ENCODE peak calls at places on chromosome 13, in eight cellular contexts. U, Y, K, G, Z, S, V and J are unnamed samples.

GRCh38 chr13:84279166-84279565 is 396.9 kb upstream of the SLITRK1 start:
- DNase-seq in K (no peak), V (no peak), G (no peak), U (no peak), Z (no peak), Y (no peak), S (no peak), J (no peak)

GRCh38 chr13:46475586-46475991 is 77.4 kb upstream of the LRCH1 start:
- DNase-seq in U (no peak), Z (no peak), V (no peak), S (no peak), K (no peak), G (no peak), Y (no peak), J (no peak)

GRCh38 chr13:43816401-43816889 is 29.7 kb upstream of the ENOX1 start:
- DNase-seq in U (no peak), Y (no peak), G (no peak), S (no peak), K (no peak), Z (no peak), V (no peak), J (no peak)

GRCh38 chr13:46329624-46330023 is 57.4 kb downstream of the RUBCNL start:
- DNase-seq in Y (no peak), U (no peak), G (no peak), Z (no peak), S (no peak), K (no peak), V (no peak), J (no peak)

GRCh38 chr13:42412812-42413795 is 141.2 kb downstream of the AKAP11 start:
- DNase-seq in Y (no peak), U (no peak), G (no peak), K (no peak), S (no peak), V (no peak), Z (no peak), J (peak)

GRCh38 chr13:103965506-103966243 is 899.5 kb upstream of the SLC10A2 start:
- DNase-seq in S (no peak), K (no peak), V (no peak), G (peak), U (no peak), Y (no peak), Z (no peak), J (no peak)

GRCh38 chr13:33004454-33004853 is 11.8 kb upstream of the KL start:
- DNase-seq in K (no peak), S (peak), Z (no peak), G (no peak), V (no peak), Y (no peak), U (no peak), J (peak)

GRCh38 chr13:62357887-62358645 is 942.4 kb upstream of the PCDH20 start:
- DNase-seq in U (peak), S (no peak), Y (no peak), G (no peak), Z (no peak), V (peak), K (no peak), J (no peak)

GRCh38 chr13:32695602-32696250 is 109.5 kb downstream of the PDS5B start:
- DNase-seq in S (no peak), U (no peak), G (no peak), Y (no peak), K (no peak), V (no peak), Z (no peak), J (no peak)

GRCh38 chr13:74290324-74290773 is 156.1 kb upstream of the KLF12 start:
- DNase-seq in U (no peak), S (peak), V (peak), Y (peak), Z (peak), G (peak), K (no peak), J (peak)

GRCh38 chr13:45352031-45352430 is 11.0 kb upstream of the TPT1 start:
- DNase-seq in V (no peak), G (no peak), S (no peak), Z (no peak), K (no peak), Y (no peak), U (no peak), J (no peak)

GRCh38 chr13:20528451-20528850 is 2.8 kb upstream of the CRYL1 start:
- DNase-seq in Y (no peak), S (no peak), U (no peak), V (no peak), K (no peak), G (no peak), Z (no peak), J (no peak)

GRCh38 chr13:33487575-33488243 is 202.2 kb upstream of the STARD13 start:
- DNase-seq in U (no peak), Y (no peak), K (no peak), Z (no peak), G (peak), S (no peak), V (peak), J (peak)

DNA sequence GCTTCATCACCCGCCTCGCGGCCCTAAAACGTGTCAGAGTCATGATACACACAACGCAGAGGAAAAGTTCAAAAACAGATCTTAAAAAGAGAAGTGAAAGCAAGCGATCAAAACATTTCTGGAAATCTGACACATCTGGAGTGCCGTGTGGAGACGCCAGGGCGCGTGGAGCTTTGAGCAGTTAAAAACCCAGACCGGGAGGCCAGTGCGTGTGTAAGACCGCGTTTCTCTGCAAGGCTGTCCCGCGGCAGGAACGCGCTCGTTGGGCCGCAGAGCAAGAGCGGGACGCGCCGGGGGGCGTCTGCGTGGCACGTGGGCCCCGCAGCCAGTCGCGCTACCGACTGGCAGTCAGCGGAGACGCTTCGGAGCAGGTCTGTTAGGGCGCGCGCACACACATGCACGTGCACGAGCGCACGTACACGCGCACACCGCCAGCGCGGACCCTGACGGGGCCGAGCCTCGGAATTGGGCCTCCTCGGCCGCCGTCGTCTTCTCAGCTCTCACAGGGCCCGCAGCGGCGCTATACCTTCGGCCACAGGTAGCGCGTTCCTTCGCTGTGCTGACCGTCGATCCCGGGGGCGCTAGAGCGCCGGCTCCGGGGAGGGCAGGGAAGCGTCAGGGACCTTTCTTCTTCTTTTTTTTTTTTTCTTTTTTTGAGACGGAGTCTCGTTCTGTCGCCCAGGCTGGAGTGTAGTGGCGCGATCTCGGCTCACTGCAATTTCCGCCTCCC is 35.8 kb downstream of the RNF6 start:
- DNase-seq in Z (peak), Y (peak), V (peak), G (peak), K (peak), U (peak), S (peak), J (peak)
- TF ChIP-seq POLR2A in Z (peak), Y (peak), V (no peak), G (no peak), K (no peak), U (peak), S (peak), J (no peak)

DNA sequence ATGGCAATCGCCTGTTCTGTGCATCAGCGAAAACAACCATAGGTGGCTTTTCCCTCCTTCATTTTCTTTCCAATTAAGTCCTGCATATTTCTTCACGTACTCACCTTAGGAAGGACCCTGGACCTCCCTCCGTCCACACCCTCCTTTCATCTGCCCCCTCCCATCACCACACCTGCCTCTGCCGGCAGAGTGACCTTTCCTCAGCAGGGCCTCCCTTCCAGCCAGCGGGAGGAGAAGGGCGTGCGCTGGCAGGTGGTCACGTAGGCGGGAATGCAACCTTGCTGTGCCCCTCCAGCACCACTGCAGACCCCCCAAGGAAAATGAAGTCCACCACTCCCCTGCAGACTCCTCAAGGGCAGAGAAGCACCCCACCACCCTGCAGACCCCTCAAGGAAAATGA is 61.1 kb downstream of the GSX1 start:
- DNase-seq in U (no peak), V (no peak), G (no peak), Y (no peak), S (no peak), K (no peak), Z (no peak), J (no peak)
- H3K4me3 ChIP-seq in U (no peak), V (no peak), G (no peak), Y (no peak), S (no peak), K (no peak), Z (no peak), J (no peak)

GRCh38 chr13:98174995-98175394 is 2.1 kb downstream of the RNF113B start:
- DNase-seq in Y (no peak), U (no peak), S (no peak), Z (no peak), G (no peak), V (no peak), K (no peak), J (no peak)

GRCh38 chr13:98172570-98173405 is 4.3 kb downstream of the RNF113B start:
- DNase-seq in S (no peak), V (no peak), G (no peak), K (no peak), U (no peak), Y (no peak), Z (peak), J (no peak)

GRCh38 chr13:98171806-98172569 is 5.1 kb downstream of the RNF113B start:
- DNase-seq in Y (no peak), Z (no peak), U (no peak), K (no peak), S (peak), V (no peak), G (no peak), J (peak)

GRCh38 chr13:98174321-98174720 is 2.7 kb downstream of the RNF113B start:
- DNase-seq in K (no peak), Y (no peak), S (no peak), Z (no peak), G (no peak), U (no peak), V (no peak), J (no peak)

GRCh38 chr13:98173431-98173921 is 3.6 kb downstream of the RNF113B start:
- DNase-seq in V (no peak), S (peak), U (no peak), K (no peak), Z (peak), Y (peak), G (no peak), J (no peak)
- TF ChIP-seq POLR2A in V (no peak), S (no peak), U (no peak), K (no peak), Z (no peak), Y (no peak), G (no peak), J (no peak)

GRCh38 chr13:99506632-99507031 is 5.4 kb downstream of the TM9SF2 start:
- DNase-seq in V (peak), S (no peak), U (no peak), G (no peak), K (no peak), Z (no peak), Y (no peak), J (no peak)
- H3K4me3 ChIP-seq in V (peak), S (no peak), U (no peak), G (no peak), K (no peak), Z (no peak), Y (no peak), J (no peak)

DNA sequence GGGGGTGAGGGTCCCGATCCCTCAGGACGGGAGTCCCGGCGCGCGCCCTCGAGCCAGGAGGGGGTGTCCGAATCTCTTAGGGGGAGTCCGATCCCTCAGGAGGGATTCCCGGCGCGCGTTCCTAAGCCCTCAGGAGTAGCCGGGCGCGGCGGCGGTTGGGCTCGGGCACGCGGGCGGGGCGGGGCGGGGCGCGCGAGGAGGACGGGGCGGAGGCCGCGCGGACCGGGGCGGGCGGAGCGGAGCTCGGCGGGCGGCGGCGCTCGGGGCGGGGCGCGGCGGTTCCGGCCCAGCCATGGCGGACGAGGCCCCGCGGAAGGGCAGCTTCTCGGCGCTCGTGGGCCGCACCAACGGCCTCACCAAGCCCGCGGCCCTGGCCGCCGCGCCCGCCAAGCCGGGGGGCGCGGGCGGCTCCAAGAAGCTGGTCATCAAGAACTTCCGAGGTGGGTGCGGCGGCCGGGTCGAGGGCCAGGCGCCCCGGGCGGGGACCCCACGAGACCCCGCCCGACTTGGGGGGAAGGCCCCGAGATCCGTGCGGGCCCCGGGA is at the start of gene CUL4A:
- DNase-seq in G (peak), K (peak), Z (peak), V (peak), Y (peak), U (peak), S (peak), J (peak)
- TF ChIP-seq POLR2A in G (peak), K (no peak), Z (no peak), V (peak), Y (no peak), U (peak), S (no peak), J (no peak)

GRCh38 chr13:35694549-35695233 is 218.2 kb upstream of the MAB21L1 start:
- DNase-seq in Z (no peak), G (no peak), U (no peak), Y (no peak), V (no peak), K (no peak), S (no peak), J (no peak)
- H3K4me3 ChIP-seq in Z (no peak), G (no peak), U (no peak), Y (no peak), V (no peak), K (no peak), S (no peak), J (no peak)

DNA sequence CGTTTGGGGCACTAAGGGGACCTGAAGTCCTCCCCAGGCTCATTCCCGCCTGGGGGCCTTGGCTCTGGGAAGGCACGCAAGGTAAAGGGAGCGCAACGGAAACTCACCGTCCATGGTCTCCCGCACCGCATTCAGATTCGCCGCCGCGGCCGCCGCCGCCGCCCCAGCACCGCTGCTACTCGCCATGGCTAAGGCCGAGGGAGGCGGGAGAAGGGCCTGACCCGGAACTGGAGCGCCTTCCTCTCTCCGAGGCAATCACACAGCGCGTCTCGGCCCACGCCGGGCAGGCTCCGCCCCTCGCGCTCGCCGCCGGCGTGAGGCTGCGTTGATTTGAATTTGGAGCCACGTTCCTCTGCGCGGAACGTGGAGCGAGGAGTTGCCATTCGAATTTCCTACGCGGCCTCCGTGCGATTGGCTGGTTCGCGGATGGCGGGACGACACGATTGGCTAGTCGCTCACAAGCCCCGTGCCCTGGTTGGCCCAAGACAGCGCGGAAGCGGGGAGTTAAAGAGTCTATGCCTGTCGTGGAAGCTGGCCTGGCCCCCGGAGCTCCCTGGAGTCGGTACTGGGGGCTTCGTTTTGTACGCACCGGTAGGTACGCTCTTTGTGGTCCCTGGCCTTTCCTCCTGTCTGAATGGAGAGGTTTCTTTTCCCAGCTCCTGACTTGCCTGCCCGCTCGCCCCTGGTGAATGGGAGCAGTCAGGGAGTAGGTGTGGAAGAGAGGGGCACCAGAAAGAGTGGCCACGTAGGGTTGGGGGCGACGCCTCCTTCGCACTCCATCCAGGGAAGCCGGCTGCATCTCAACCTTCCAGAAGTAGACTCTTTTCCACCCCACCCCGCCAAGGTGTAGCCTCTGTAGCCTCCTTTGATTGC is at the start of the genes BORA and MZT1:
- DNase-seq in K (peak), S (peak), G (peak), V (peak), U (peak), Y (peak), Z (peak), J (peak)
- TF ChIP-seq POLR2A in K (no peak), S (peak), G (no peak), V (peak), U (peak), Y (peak), Z (peak), J (no peak)